ENCODE peak calls at places on chromosomes 13 and 19, in six cellular contexts. T is heart right ventricle; Q is DMS 273 treated with DMSO at 0.1 percent for 48 hours; M is PC-9; F is AG08396; R is stimulated activated CD4-positive, alpha-beta T cell treated with anti-CD3 and anti-CD28 coated beads, Interleukin-2, amount 100 ng/mL, for 48 hours. D is an unnamed sample.

GRCh38 chr19:33214621-33215020 is 11.0 kb downstream of the SLC7A10 start:
- DNase-seq in R (no peak), Q (no peak), T (no peak), M (no peak), F (peak; percentile 58), D (peak; percentile 75)

GRCh38 chr13:71493189-71493588 is 373.8 kb downstream of the DACH1 start:
- DNase-seq in F (no peak), R (no peak), M (no peak), Q (no peak), T (no peak), D (no peak)

GRCh38 chr19:13784731-13785452 is 10.4 kb upstream of the ZSWIM4 start:
- DNase-seq in M (peak; percentile 71), F (peak; percentile 73), T (peak; percentile 72), Q (peak; percentile 17), R (peak; percentile 65), D (peak; percentile 69)

GRCh38 chr13:113904411-113904810 is 40.5 kb upstream of the GAS6 start:
- DNase-seq in R (peak; percentile 14), F (no peak), T (peak; percentile 62), Q (no peak), M (no peak), D (no peak)

GRCh38 chr13:53953205-53953604 is 924.6 kb downstream of the OLFM4 start:
- DNase-seq in R (no peak), M (no peak), Q (no peak), F (no peak), T (no peak), D (no peak)

GRCh38 chr13:113297370-113297871 is 382 bp downstream of the LAMP1 start:
- DNase-seq in M (no peak), R (peak; percentile 21), T (no peak), F (peak; percentile 36), Q (no peak), D (peak; percentile 29)

GRCh38 chr13:43289458-43290255 is 266.3 kb downstream of the DNAJC15 start:
- DNase-seq in F (no peak), R (no peak), T (no peak), Q (no peak), M (no peak), D (no peak)

GRCh38 chr19:48928164-48929005 is 5.1 kb upstream of the DHDH start:
- DNase-seq in R (no peak), T (no peak), Q (no peak), M (no peak), F (no peak), D (no peak)

GRCh38 chr13:110853235-110853721 is 61.6 kb downstream of the ANKRD10 start:
- DNase-seq in F (no peak), M (no peak), Q (no peak), T (no peak), R (no peak), D (peak; percentile 84)

GRCh38 chr19:2618611-2619010 is 83.9 kb downstream of the GNG7 start:
- DNase-seq in M (peak; percentile 67), Q (no peak), F (no peak), T (peak; percentile 51), R (peak; percentile 69), D (no peak)

GRCh38 chr13:59867867-59868266 is 295.9 kb downstream of the DIAPH3 start:
- DNase-seq in Q (no peak), R (no peak), M (no peak), F (no peak), T (no peak), D (no peak)

GRCh38 chr19:33252971-33253370 is 27.3 kb upstream of the SLC7A10 start:
- DNase-seq in F (no peak), T (no peak), R (no peak), Q (no peak), M (no peak), D (no peak)

GRCh38 chr13:23657056-23657455 is 86.8 kb downstream of the TNFRSF19 start:
- DNase-seq in R (no peak), F (no peak), T (no peak), M (no peak), Q (peak; percentile 89), D (no peak)

GRCh38 chr19:38281820-38282566 is 17.6 kb downstream of the SPINT2 start:
- DNase-seq in Q (no peak), R (no peak), M (no peak), F (no peak), T (no peak), D (no peak)

GRCh38 chr13:97122381-97122996 is 99.6 kb upstream of the MBNL2 start:
- DNase-seq in F (no peak), T (no peak), Q (no peak), R (no peak), M (peak; percentile 37), D (no peak)

D was measured in hepatic stellate cell.